ENCODE peak calls at places on chromosomes 1 and 21, in ten cellular contexts. One of them, this sample, is unnamed.

GRCh38 chr1:8854270-8854669 is 24.2 kb downstream of the ENO1 start:
- DNase-seq in heart left ventricle: no peak
- DNase-seq in GM23338: no peak
- DNase-seq in endothelial cell: no peak
- DNase-seq in fibroblast of lung: no peak
- DNase-seq in GM20000: no peak
- DNase-seq in activated B cell treated with CpG ODN at 0.5 μM for 24 hours: no peak
- DNase-seq in astrocyte of the spinal cord: no peak
- DNase-seq in HFF-Myc: no peak
- DNase-seq in H9: no peak
- DNase-seq in this sample: no peak

GRCh38 chr1:37811027-37811655 is 3.1 kb upstream of the YRDC start:
- DNase-seq in endothelial cell: peak; percentile 81
- DNase-seq in astrocyte of the spinal cord: peak; percentile 78
- DNase-seq in GM20000: peak; percentile 79
- DNase-seq in HFF-Myc: peak; percentile 58
- DNase-seq in fibroblast of lung: peak; percentile 85
- DNase-seq in H9: peak; percentile 82
- DNase-seq in GM23338: peak; percentile 94
- DNase-seq in heart left ventricle: peak; percentile 50
- DNase-seq in activated B cell treated with CpG ODN at 0.5 μM for 24 hours: peak; percentile 46
- DNase-seq in this sample: peak; percentile 74

GRCh38 chr1:108082741-108083562 is 117.2 kb downstream of the SLC25A24 start:
- DNase-seq in endothelial cell: no peak
- DNase-seq in astrocyte of the spinal cord: no peak
- DNase-seq in H9: no peak
- DNase-seq in GM23338: peak; percentile 18
- DNase-seq in HFF-Myc: no peak
- DNase-seq in fibroblast of lung: no peak
- DNase-seq in activated B cell treated with CpG ODN at 0.5 μM for 24 hours: no peak
- DNase-seq in GM20000: no peak
- DNase-seq in heart left ventricle: no peak
- DNase-seq in this sample: peak; percentile 28

GRCh38 chr21:38386967-38387366 is 111.3 kb downstream of the ERG start:
- DNase-seq in GM23338: no peak
- DNase-seq in astrocyte of the spinal cord: peak; percentile 12
- DNase-seq in H9: no peak
- DNase-seq in fibroblast of lung: no peak
- DNase-seq in HFF-Myc: no peak
- DNase-seq in endothelial cell: no peak
- DNase-seq in GM20000: no peak
- DNase-seq in heart left ventricle: no peak
- DNase-seq in activated B cell treated with CpG ODN at 0.5 μM for 24 hours: no peak
- DNase-seq in this sample: peak; percentile 41

GRCh38 chr1:199515261-199515660 is 512.2 kb upstream of the NR5A2 start:
- DNase-seq in heart left ventricle: no peak
- DNase-seq in endothelial cell: no peak
- DNase-seq in GM20000: no peak
- DNase-seq in H9: no peak
- DNase-seq in HFF-Myc: no peak
- DNase-seq in astrocyte of the spinal cord: no peak
- DNase-seq in activated B cell treated with CpG ODN at 0.5 μM for 24 hours: no peak
- DNase-seq in fibroblast of lung: no peak
- DNase-seq in GM23338: no peak
- DNase-seq in this sample: no peak

GRCh38 chr1:24283326-24284155 is 35.6 kb upstream of the GRHL3 start:
- DNase-seq in GM20000: no peak
- DNase-seq in H9: no peak
- DNase-seq in fibroblast of lung: peak; percentile 92
- DNase-seq in HFF-Myc: peak; percentile 73
- DNase-seq in heart left ventricle: no peak
- DNase-seq in endothelial cell: no peak
- DNase-seq in GM23338: no peak
- DNase-seq in activated B cell treated with CpG ODN at 0.5 μM for 24 hours: no peak
- DNase-seq in astrocyte of the spinal cord: peak; percentile 85
- DNase-seq in this sample: no peak

GRCh38 chr1:153428790-153429189 is 12.5 kb downstream of the S100A7A start:
- DNase-seq in activated B cell treated with CpG ODN at 0.5 μM for 24 hours: no peak
- DNase-seq in HFF-Myc: no peak
- DNase-seq in H9: peak; percentile 37
- DNase-seq in GM20000: no peak
- DNase-seq in fibroblast of lung: no peak
- DNase-seq in astrocyte of the spinal cord: no peak
- DNase-seq in heart left ventricle: no peak
- DNase-seq in endothelial cell: no peak
- DNase-seq in GM23338: peak; percentile 61
- DNase-seq in this sample: no peak

GRCh38 chr1:245495681-245496080 is 340.9 kb downstream of the KIF26B start:
- DNase-seq in heart left ventricle: no peak
- DNase-seq in astrocyte of the spinal cord: no peak
- DNase-seq in fibroblast of lung: no peak
- DNase-seq in endothelial cell: no peak
- DNase-seq in GM20000: no peak
- DNase-seq in GM23338: no peak
- DNase-seq in HFF-Myc: no peak
- DNase-seq in activated B cell treated with CpG ODN at 0.5 μM for 24 hours: no peak
- DNase-seq in H9: no peak
- DNase-seq in this sample: no peak

GRCh38 chr1:36553591-36554417 is 71.1 kb upstream of the CSF3R start:
- DNase-seq in HFF-Myc: peak; percentile 20
- DNase-seq in GM20000: peak; percentile 75
- DNase-seq in endothelial cell: peak; percentile 86
- DNase-seq in astrocyte of the spinal cord: peak; percentile 9
- DNase-seq in H9: peak; percentile 90
- DNase-seq in activated B cell treated with CpG ODN at 0.5 μM for 24 hours: peak; percentile 37
- DNase-seq in fibroblast of lung: peak; percentile 36
- DNase-seq in GM23338: peak; percentile 97
- DNase-seq in heart left ventricle: peak; percentile 38
- DNase-seq in this sample: peak; percentile 81

GRCh38 chr1:194167956-194168355 is 981.5 kb upstream of the B3GALT2 start:
- DNase-seq in astrocyte of the spinal cord: no peak
- DNase-seq in endothelial cell: no peak
- DNase-seq in GM20000: no peak
- DNase-seq in fibroblast of lung: peak; percentile 12
- DNase-seq in activated B cell treated with CpG ODN at 0.5 μM for 24 hours: no peak
- DNase-seq in H9: no peak
- DNase-seq in GM23338: no peak
- DNase-seq in heart left ventricle: no peak
- DNase-seq in HFF-Myc: no peak
- DNase-seq in this sample: no peak

GRCh38 chr1:188652678-188653077 is 1823.9 kb downstream of the PLA2G4A start:
- DNase-seq in heart left ventricle: no peak
- DNase-seq in H9: no peak
- DNase-seq in GM23338: no peak
- DNase-seq in fibroblast of lung: peak; percentile 5
- DNase-seq in GM20000: no peak
- DNase-seq in HFF-Myc: no peak
- DNase-seq in endothelial cell: no peak
- DNase-seq in astrocyte of the spinal cord: peak; percentile 95
- DNase-seq in activated B cell treated with CpG ODN at 0.5 μM for 24 hours: no peak
- DNase-seq in this sample: no peak

DNA sequence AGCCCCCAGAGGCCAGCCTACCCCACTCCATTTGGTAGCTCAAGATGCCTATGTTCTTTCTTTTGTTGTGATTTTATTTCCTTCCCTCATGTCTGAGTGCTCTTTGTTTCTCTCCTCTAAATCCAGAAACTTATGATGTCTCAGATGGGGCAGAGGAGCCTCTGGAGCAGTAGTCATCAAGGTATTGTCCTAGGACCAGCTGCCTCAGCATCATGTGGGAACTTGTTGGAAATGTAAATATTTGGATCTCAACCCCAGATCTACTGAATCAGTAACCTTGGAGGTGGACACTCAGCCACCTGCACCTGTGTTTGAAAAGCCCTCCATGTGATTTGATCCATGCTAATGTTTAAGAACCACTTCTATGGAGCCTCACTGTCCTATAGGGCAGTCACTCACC is 593.1 kb upstream of the PLXNA2 start:
- DNase-seq in fibroblast of lung: no peak
- DNase-seq in heart left ventricle: no peak
- DNase-seq in activated B cell treated with CpG ODN at 0.5 μM for 24 hours: no peak
- DNase-seq in H9: no peak
- DNase-seq in HFF-Myc: no peak
- DNase-seq in astrocyte of the spinal cord: no peak
- DNase-seq in GM23338: no peak
- DNase-seq in endothelial cell: no peak
- DNase-seq in GM20000: no peak
- DNase-seq in this sample: no peak
- TF ChIP-seq CTCF in fibroblast of lung: no peak
- TF ChIP-seq CTCF in heart left ventricle: no peak
- TF ChIP-seq CTCF in activated B cell treated with CpG ODN at 0.5 μM for 24 hours: no peak
- TF ChIP-seq CTCF in H9: no peak
- TF ChIP-seq CTCF in HFF-Myc: no peak
- TF ChIP-seq CTCF in astrocyte of the spinal cord: no peak
- TF ChIP-seq CTCF in GM23338: no peak
- TF ChIP-seq CTCF in endothelial cell: no peak
- TF ChIP-seq CTCF in GM20000: no peak
- TF ChIP-seq CTCF in this sample: no peak

DNA sequence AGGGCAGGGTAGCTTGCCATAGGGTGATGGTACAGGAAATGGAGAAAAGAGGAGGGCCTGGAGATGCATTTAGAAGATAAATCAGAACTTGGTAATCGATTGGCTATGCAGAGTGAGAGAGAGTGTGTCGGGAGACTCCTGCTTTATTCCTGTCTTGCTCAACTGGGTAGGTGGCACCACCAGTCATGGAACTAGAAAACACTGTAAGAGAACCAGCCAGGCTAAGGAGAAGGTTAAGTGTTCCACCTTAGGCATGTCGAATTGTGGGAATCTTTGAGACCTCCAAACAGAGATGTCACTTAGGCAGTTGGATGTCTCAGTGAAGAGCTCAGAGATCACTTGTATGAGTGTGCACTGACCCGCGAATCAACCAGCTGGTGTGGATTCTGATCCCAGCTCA is 28.7 kb upstream of the RD3 start:
- DNase-seq in HFF-Myc: no peak
- DNase-seq in H9: no peak
- DNase-seq in heart left ventricle: no peak
- DNase-seq in GM20000: no peak
- DNase-seq in astrocyte of the spinal cord: no peak
- DNase-seq in GM23338: peak; percentile 57
- DNase-seq in activated B cell treated with CpG ODN at 0.5 μM for 24 hours: no peak
- DNase-seq in fibroblast of lung: peak; percentile 28
- DNase-seq in endothelial cell: no peak
- DNase-seq in this sample: no peak
- TF ChIP-seq CTCF in HFF-Myc: no peak
- TF ChIP-seq CTCF in H9: peak; percentile 41
- TF ChIP-seq CTCF in heart left ventricle: no peak
- TF ChIP-seq CTCF in GM20000: no peak
- TF ChIP-seq CTCF in astrocyte of the spinal cord: peak; percentile 8
- TF ChIP-seq CTCF in GM23338: peak; percentile 66
- TF ChIP-seq CTCF in activated B cell treated with CpG ODN at 0.5 μM for 24 hours: no peak
- TF ChIP-seq CTCF in fibroblast of lung: no peak
- TF ChIP-seq CTCF in endothelial cell: no peak
- TF ChIP-seq CTCF in this sample: no peak

GRCh38 chr1:25727026-25727818 is 72.8 kb upstream of the SELENON start:
- DNase-seq in heart left ventricle: no peak
- DNase-seq in astrocyte of the spinal cord: no peak
- DNase-seq in GM20000: no peak
- DNase-seq in endothelial cell: no peak
- DNase-seq in fibroblast of lung: peak; percentile 22
- DNase-seq in HFF-Myc: no peak
- DNase-seq in H9: no peak
- DNase-seq in activated B cell treated with CpG ODN at 0.5 μM for 24 hours: no peak
- DNase-seq in GM23338: no peak
- DNase-seq in this sample: no peak

GRCh38 chr1:25728301-25728935 is 71.6 kb upstream of the SELENON start:
- DNase-seq in astrocyte of the spinal cord: no peak
- DNase-seq in heart left ventricle: no peak
- DNase-seq in GM20000: no peak
- DNase-seq in GM23338: no peak
- DNase-seq in endothelial cell: no peak
- DNase-seq in H9: no peak
- DNase-seq in fibroblast of lung: no peak
- DNase-seq in activated B cell treated with CpG ODN at 0.5 μM for 24 hours: no peak
- DNase-seq in HFF-Myc: no peak
- DNase-seq in this sample: no peak

GRCh38 chr1:25727819-25728286 is 72.1 kb upstream of the SELENON start:
- DNase-seq in H9: no peak
- DNase-seq in activated B cell treated with CpG ODN at 0.5 μM for 24 hours: no peak
- DNase-seq in heart left ventricle: peak; percentile 74
- DNase-seq in GM23338: peak; percentile 34
- DNase-seq in HFF-Myc: no peak
- DNase-seq in endothelial cell: no peak
- DNase-seq in GM20000: no peak
- DNase-seq in fibroblast of lung: peak; percentile 27
- DNase-seq in astrocyte of the spinal cord: no peak
- DNase-seq in this sample: no peak

GRCh38 chr1:25729774-25730173 is 70.2 kb upstream of the SELENON start:
- DNase-seq in GM20000: no peak
- DNase-seq in heart left ventricle: no peak
- DNase-seq in astrocyte of the spinal cord: no peak
- DNase-seq in HFF-Myc: no peak
- DNase-seq in endothelial cell: no peak
- DNase-seq in GM23338: no peak
- DNase-seq in H9: no peak
- DNase-seq in fibroblast of lung: no peak
- DNase-seq in activated B cell treated with CpG ODN at 0.5 μM for 24 hours: no peak
- DNase-seq in this sample: no peak

GRCh38 chr1:25729045-25729444 is 70.9 kb upstream of the SELENON start:
- DNase-seq in GM20000: no peak
- DNase-seq in endothelial cell: no peak
- DNase-seq in heart left ventricle: no peak
- DNase-seq in fibroblast of lung: no peak
- DNase-seq in astrocyte of the spinal cord: no peak
- DNase-seq in HFF-Myc: no peak
- DNase-seq in H9: no peak
- DNase-seq in GM23338: no peak
- DNase-seq in activated B cell treated with CpG ODN at 0.5 μM for 24 hours: no peak
- DNase-seq in this sample: no peak
- TF ChIP-seq CTCF in GM20000: no peak
- TF ChIP-seq CTCF in endothelial cell: no peak
- TF ChIP-seq CTCF in heart left ventricle: no peak
- TF ChIP-seq CTCF in fibroblast of lung: no peak
- TF ChIP-seq CTCF in astrocyte of the spinal cord: no peak
- TF ChIP-seq CTCF in HFF-Myc: no peak
- TF ChIP-seq CTCF in H9: no peak
- TF ChIP-seq CTCF in GM23338: no peak
- TF ChIP-seq CTCF in activated B cell treated with CpG ODN at 0.5 μM for 24 hours: no peak
- TF ChIP-seq CTCF in this sample: no peak

GRCh38 chr1:77018386-77019156 is 151.3 kb downstream of the ST6GALNAC5 start:
- DNase-seq in activated B cell treated with CpG ODN at 0.5 μM for 24 hours: no peak
- DNase-seq in H9: peak; percentile 33
- DNase-seq in fibroblast of lung: no peak
- DNase-seq in GM20000: no peak
- DNase-seq in astrocyte of the spinal cord: no peak
- DNase-seq in HFF-Myc: no peak
- DNase-seq in heart left ventricle: no peak
- DNase-seq in endothelial cell: no peak
- DNase-seq in GM23338: peak; percentile 53
- DNase-seq in this sample: no peak
- TF ChIP-seq CTCF in activated B cell treated with CpG ODN at 0.5 μM for 24 hours: no peak
- TF ChIP-seq CTCF in H9: no peak
- TF ChIP-seq CTCF in fibroblast of lung: no peak
- TF ChIP-seq CTCF in GM20000: no peak
- TF ChIP-seq CTCF in astrocyte of the spinal cord: no peak
- TF ChIP-seq CTCF in HFF-Myc: no peak
- TF ChIP-seq CTCF in heart left ventricle: no peak
- TF ChIP-seq CTCF in endothelial cell: no peak
- TF ChIP-seq CTCF in GM23338: no peak
- TF ChIP-seq CTCF in this sample: no peak

GRCh38 chr1:1841575-1841991 is 49.3 kb downstream of the GNB1 start:
- DNase-seq in astrocyte of the spinal cord: no peak
- DNase-seq in endothelial cell: no peak
- DNase-seq in GM23338: no peak
- DNase-seq in H9: no peak
- DNase-seq in GM20000: no peak
- DNase-seq in heart left ventricle: no peak
- DNase-seq in fibroblast of lung: peak; percentile 47
- DNase-seq in HFF-Myc: no peak
- DNase-seq in activated B cell treated with CpG ODN at 0.5 μM for 24 hours: no peak
- DNase-seq in this sample: no peak
- TF ChIP-seq CTCF in astrocyte of the spinal cord: peak; percentile 32
- TF ChIP-seq CTCF in endothelial cell: no peak
- TF ChIP-seq CTCF in GM23338: peak; percentile 2
- TF ChIP-seq CTCF in H9: no peak
- TF ChIP-seq CTCF in GM20000: no peak
- TF ChIP-seq CTCF in heart left ventricle: no peak
- TF ChIP-seq CTCF in fibroblast of lung: peak; percentile 28
- TF ChIP-seq CTCF in HFF-Myc: peak; percentile 8
- TF ChIP-seq CTCF in activated B cell treated with CpG ODN at 0.5 μM for 24 hours: no peak
- TF ChIP-seq CTCF in this sample: no peak

This sample was measured in activated CD8-positive, alpha-beta T cell treated with anti-CD3 and anti-CD28 coated beads for 36 hours.